ENCODE peak calls at places on chromosomes 6 and 20, in ten cellular contexts. One of them, this sample, is unnamed.

GRCh38 chr6:36752886-36753506 is 55.4 kb downstream of the RAB44 start:
- DNase-seq in brain microvascular endothelial cell: no peak
- DNase-seq in cardiac fibroblast: no peak
- DNase-seq in spleen: peak; percentile 83
- DNase-seq in lower leg skin: no peak
- DNase-seq in sigmoid colon: no peak
- DNase-seq in astrocyte of the spinal cord: no peak
- DNase-seq in GM06990: peak; percentile 65
- DNase-seq in fibroblast of the aortic adventitia: no peak
- DNase-seq in body of pancreas: no peak
- DNase-seq in this sample: no peak

GRCh38 chr20:49344975-49345374 is 67.1 kb upstream of the ZNFX1 start:
- DNase-seq in body of pancreas: peak; percentile 26
- DNase-seq in lower leg skin: peak; percentile 71
- DNase-seq in astrocyte of the spinal cord: peak; percentile 88
- DNase-seq in spleen: no peak
- DNase-seq in GM06990: no peak
- DNase-seq in brain microvascular endothelial cell: peak; percentile 93
- DNase-seq in sigmoid colon: peak; percentile 90
- DNase-seq in cardiac fibroblast: peak; percentile 93
- DNase-seq in fibroblast of the aortic adventitia: peak; percentile 96
- DNase-seq in this sample: peak; percentile 29

GRCh38 chr20:38083338-38084048 is 49.9 kb downstream of the RPRD1B start:
- DNase-seq in fibroblast of the aortic adventitia: no peak
- DNase-seq in spleen: no peak
- DNase-seq in brain microvascular endothelial cell: peak; percentile 67
- DNase-seq in astrocyte of the spinal cord: peak; percentile 25
- DNase-seq in body of pancreas: no peak
- DNase-seq in sigmoid colon: no peak
- DNase-seq in lower leg skin: no peak
- DNase-seq in cardiac fibroblast: no peak
- DNase-seq in GM06990: no peak
- DNase-seq in this sample: no peak

GRCh38 chr6:107620736-107621135 is 130.8 kb downstream of the SOBP start:
- DNase-seq in fibroblast of the aortic adventitia: peak; percentile 37
- DNase-seq in lower leg skin: no peak
- DNase-seq in sigmoid colon: no peak
- DNase-seq in body of pancreas: no peak
- DNase-seq in brain microvascular endothelial cell: no peak
- DNase-seq in spleen: no peak
- DNase-seq in GM06990: no peak
- DNase-seq in astrocyte of the spinal cord: no peak
- DNase-seq in cardiac fibroblast: peak; percentile 21
- DNase-seq in this sample: no peak

GRCh38 chr20:24690408-24690807 is 221.0 kb downstream of the SYNDIG1 start:
- DNase-seq in sigmoid colon: no peak
- DNase-seq in GM06990: no peak
- DNase-seq in cardiac fibroblast: no peak
- DNase-seq in lower leg skin: no peak
- DNase-seq in astrocyte of the spinal cord: no peak
- DNase-seq in spleen: no peak
- DNase-seq in body of pancreas: no peak
- DNase-seq in fibroblast of the aortic adventitia: no peak
- DNase-seq in brain microvascular endothelial cell: no peak
- DNase-seq in this sample: no peak

GRCh38 chr6:83613378-83613777 is 95.5 kb downstream of the SNAP91 start:
- DNase-seq in spleen: no peak
- DNase-seq in fibroblast of the aortic adventitia: no peak
- DNase-seq in body of pancreas: no peak
- DNase-seq in lower leg skin: no peak
- DNase-seq in cardiac fibroblast: no peak
- DNase-seq in GM06990: no peak
- DNase-seq in brain microvascular endothelial cell: no peak
- DNase-seq in sigmoid colon: no peak
- DNase-seq in astrocyte of the spinal cord: no peak
- DNase-seq in this sample: no peak

GRCh38 chr6:29521006-29521680 is 33.4 kb upstream of the MAS1L start:
- DNase-seq in lower leg skin: no peak
- DNase-seq in sigmoid colon: no peak
- DNase-seq in cardiac fibroblast: no peak
- DNase-seq in fibroblast of the aortic adventitia: no peak
- DNase-seq in body of pancreas: no peak
- DNase-seq in GM06990: no peak
- DNase-seq in astrocyte of the spinal cord: no peak
- DNase-seq in brain microvascular endothelial cell: no peak
- DNase-seq in spleen: no peak
- DNase-seq in this sample: peak; percentile 14

GRCh38 chr6:33091957-33092356 is 16.2 kb downstream of the HLA-DPB1 start:
- DNase-seq in spleen: no peak
- DNase-seq in GM06990: peak; percentile 59
- DNase-seq in brain microvascular endothelial cell: no peak
- DNase-seq in cardiac fibroblast: no peak
- DNase-seq in body of pancreas: peak; percentile 65
- DNase-seq in lower leg skin: no peak
- DNase-seq in fibroblast of the aortic adventitia: no peak
- DNase-seq in astrocyte of the spinal cord: no peak
- DNase-seq in sigmoid colon: no peak
- DNase-seq in this sample: no peak

GRCh38 chr6:12523726-12524125 is 192.8 kb upstream of the PHACTR1 start:
- DNase-seq in cardiac fibroblast: peak; percentile 66
- DNase-seq in fibroblast of the aortic adventitia: peak; percentile 59
- DNase-seq in brain microvascular endothelial cell: no peak
- DNase-seq in astrocyte of the spinal cord: no peak
- DNase-seq in spleen: no peak
- DNase-seq in body of pancreas: no peak
- DNase-seq in sigmoid colon: no peak
- DNase-seq in GM06990: no peak
- DNase-seq in lower leg skin: no peak
- DNase-seq in this sample: no peak

GRCh38 chr20:62123450-62124118 is 1.3 kb downstream of the LSM14B start:
- DNase-seq in lower leg skin: no peak
- DNase-seq in GM06990: no peak
- DNase-seq in cardiac fibroblast: peak; percentile 39
- DNase-seq in astrocyte of the spinal cord: peak; percentile 53
- DNase-seq in body of pancreas: no peak
- DNase-seq in brain microvascular endothelial cell: peak; percentile 57
- DNase-seq in spleen: no peak
- DNase-seq in fibroblast of the aortic adventitia: peak; percentile 57
- DNase-seq in sigmoid colon: no peak
- DNase-seq in this sample: peak; percentile 39
- TF ChIP-seq CTCF in lower leg skin: no peak
- TF ChIP-seq CTCF in GM06990: peak; percentile 15
- TF ChIP-seq CTCF in cardiac fibroblast: peak; percentile 25
- TF ChIP-seq CTCF in astrocyte of the spinal cord: peak; percentile 39
- TF ChIP-seq CTCF in body of pancreas: no peak
- TF ChIP-seq CTCF in brain microvascular endothelial cell: peak; percentile 56
- TF ChIP-seq CTCF in spleen: no peak
- TF ChIP-seq CTCF in fibroblast of the aortic adventitia: peak; percentile 20
- TF ChIP-seq CTCF in sigmoid colon: no peak
- TF ChIP-seq CTCF in this sample: no peak

DNA sequence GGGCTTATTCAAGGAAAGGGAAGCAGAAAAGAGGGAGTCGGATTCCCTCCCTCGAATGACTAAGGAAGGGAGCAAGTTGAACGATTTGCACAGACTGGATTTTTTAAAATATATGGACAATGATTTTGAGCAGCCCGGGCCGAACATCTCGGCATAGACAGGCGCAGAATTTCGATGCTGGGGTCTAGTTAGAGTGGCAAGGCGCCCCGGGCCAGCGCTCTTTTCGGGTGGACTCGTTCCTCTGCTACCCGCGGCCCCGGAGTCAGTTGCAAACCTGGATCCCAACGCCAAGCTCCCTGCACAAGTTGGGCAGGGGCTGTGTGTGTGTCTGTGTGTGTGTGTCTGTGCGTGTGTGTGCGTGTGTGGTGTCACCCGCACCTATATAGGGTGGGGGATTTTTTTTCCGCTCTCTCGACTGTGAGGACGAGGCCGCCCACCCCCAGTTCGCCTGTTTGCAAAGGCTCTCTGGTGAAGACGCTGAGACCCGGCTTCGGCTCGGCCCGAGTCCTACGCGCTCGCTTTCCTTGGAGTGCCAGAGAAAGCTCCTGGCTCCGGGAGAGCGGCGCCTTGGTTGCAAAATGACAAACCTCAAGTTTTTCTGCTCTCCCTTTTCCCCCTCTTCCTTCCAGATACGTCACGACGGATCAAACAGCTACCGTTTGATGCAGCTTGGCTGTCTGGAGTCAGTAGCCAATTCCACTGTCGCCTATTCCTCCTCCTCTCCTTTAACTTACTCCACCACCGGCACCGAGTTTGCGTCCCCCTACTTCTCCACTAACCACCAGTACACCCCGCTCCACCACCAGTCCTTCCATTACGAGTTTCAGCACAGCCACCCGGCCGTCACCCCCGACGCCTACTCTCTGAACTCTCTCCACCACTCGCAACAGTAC is 1.4 kb downstream of the TFAP2D start:
- DNase-seq in sigmoid colon: no peak
- DNase-seq in spleen: no peak
- DNase-seq in fibroblast of the aortic adventitia: no peak
- DNase-seq in astrocyte of the spinal cord: no peak
- DNase-seq in body of pancreas: no peak
- DNase-seq in GM06990: no peak
- DNase-seq in lower leg skin: no peak
- DNase-seq in cardiac fibroblast: no peak
- DNase-seq in brain microvascular endothelial cell: no peak
- DNase-seq in this sample: no peak
- H3K4me3 ChIP-seq in sigmoid colon: no peak overlapping the region
- H3K4me3 ChIP-seq in spleen: no peak overlapping the region
- H3K4me3 ChIP-seq in fibroblast of the aortic adventitia: no peak overlapping the region
- H3K4me3 ChIP-seq in astrocyte of the spinal cord: no peak overlapping the region
- H3K4me3 ChIP-seq in body of pancreas: no peak overlapping the region
- H3K4me3 ChIP-seq in GM06990: no peak overlapping the region
- H3K4me3 ChIP-seq in lower leg skin: no peak overlapping the region
- H3K4me3 ChIP-seq in cardiac fibroblast: no peak overlapping the region
- H3K4me3 ChIP-seq in brain microvascular endothelial cell: no peak overlapping the region
- H3K4me3 ChIP-seq in this sample: no peak overlapping the region

DNA sequence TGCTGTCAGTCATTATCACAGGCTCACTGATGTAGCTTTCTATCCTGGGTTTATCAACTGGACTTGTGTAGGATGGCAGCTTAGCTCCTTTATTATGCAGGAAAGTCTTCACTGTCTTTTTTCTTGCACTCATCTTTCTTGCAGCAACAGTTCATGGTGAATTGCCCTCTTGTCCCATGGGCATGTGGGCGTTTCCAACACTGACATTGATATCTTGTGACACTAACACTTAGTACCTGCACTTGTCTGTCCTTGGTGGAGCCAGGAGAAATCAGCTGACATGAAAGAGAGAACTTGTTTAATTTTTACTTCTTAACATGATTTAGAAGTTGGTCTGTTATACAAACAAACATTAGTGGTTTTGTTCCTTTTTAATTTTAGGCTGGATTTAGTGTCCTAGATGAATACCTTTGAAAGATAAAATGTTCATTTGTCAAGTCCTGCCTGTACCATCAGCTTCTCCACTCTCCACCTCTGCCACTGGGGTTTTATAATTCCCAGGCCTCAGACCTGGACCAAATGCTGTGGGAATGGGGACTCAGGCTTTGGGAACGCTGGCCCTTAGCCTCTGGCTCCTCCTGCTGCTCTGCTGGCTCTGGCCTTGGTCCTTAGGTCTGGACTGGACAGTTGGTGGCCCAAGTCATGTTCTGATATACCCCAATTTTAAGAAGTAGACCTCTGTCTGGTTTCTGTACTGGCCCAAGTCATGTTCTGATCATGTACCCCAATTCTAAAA is 161.0 kb upstream of the LAMP5 start:
- DNase-seq in fibroblast of the aortic adventitia: no peak
- DNase-seq in cardiac fibroblast: no peak
- DNase-seq in body of pancreas: no peak
- DNase-seq in GM06990: no peak
- DNase-seq in sigmoid colon: no peak
- DNase-seq in brain microvascular endothelial cell: no peak
- DNase-seq in astrocyte of the spinal cord: no peak
- DNase-seq in lower leg skin: no peak
- DNase-seq in spleen: no peak
- DNase-seq in this sample: no peak
- TF ChIP-seq CTCF in fibroblast of the aortic adventitia: no peak
- TF ChIP-seq CTCF in cardiac fibroblast: peak; percentile 3
- TF ChIP-seq CTCF in body of pancreas: no peak
- TF ChIP-seq CTCF in GM06990: no peak
- TF ChIP-seq CTCF in sigmoid colon: no peak
- TF ChIP-seq CTCF in brain microvascular endothelial cell: peak; percentile 35
- TF ChIP-seq CTCF in astrocyte of the spinal cord: peak; percentile 14
- TF ChIP-seq CTCF in lower leg skin: no peak
- TF ChIP-seq CTCF in spleen: no peak
- TF ChIP-seq CTCF in this sample: no peak

GRCh38 chr20:21505810-21506530 is 7.9 kb downstream of the NKX2-2 start:
- DNase-seq in sigmoid colon: no peak
- DNase-seq in cardiac fibroblast: peak; percentile 51
- DNase-seq in astrocyte of the spinal cord: no peak
- DNase-seq in fibroblast of the aortic adventitia: peak; percentile 47
- DNase-seq in brain microvascular endothelial cell: no peak
- DNase-seq in spleen: peak; percentile 90
- DNase-seq in GM06990: no peak
- DNase-seq in lower leg skin: no peak
- DNase-seq in body of pancreas: peak; percentile 57
- DNase-seq in this sample: no peak

GRCh38 chr20:21503345-21503744 is 10.5 kb downstream of the NKX2-2 start:
- DNase-seq in lower leg skin: no peak
- DNase-seq in spleen: no peak
- DNase-seq in brain microvascular endothelial cell: peak; percentile 51
- DNase-seq in cardiac fibroblast: no peak
- DNase-seq in body of pancreas: no peak
- DNase-seq in sigmoid colon: no peak
- DNase-seq in GM06990: no peak
- DNase-seq in fibroblast of the aortic adventitia: no peak
- DNase-seq in astrocyte of the spinal cord: peak; percentile 36
- DNase-seq in this sample: no peak

GRCh38 chr20:21504323-21504722 is 9.5 kb downstream of the NKX2-2 start:
- DNase-seq in brain microvascular endothelial cell: no peak
- DNase-seq in lower leg skin: no peak
- DNase-seq in body of pancreas: no peak
- DNase-seq in GM06990: no peak
- DNase-seq in fibroblast of the aortic adventitia: no peak
- DNase-seq in astrocyte of the spinal cord: no peak
- DNase-seq in cardiac fibroblast: no peak
- DNase-seq in spleen: no peak
- DNase-seq in sigmoid colon: no peak
- DNase-seq in this sample: no peak

GRCh38 chr20:21507275-21508229 is 6.3 kb downstream of the NKX2-2 start:
- DNase-seq in sigmoid colon: no peak
- DNase-seq in spleen: no peak
- DNase-seq in fibroblast of the aortic adventitia: no peak
- DNase-seq in body of pancreas: no peak
- DNase-seq in astrocyte of the spinal cord: no peak
- DNase-seq in brain microvascular endothelial cell: no peak
- DNase-seq in lower leg skin: no peak
- DNase-seq in cardiac fibroblast: no peak
- DNase-seq in GM06990: no peak
- DNase-seq in this sample: no peak

GRCh38 chr20:21505161-21505809 is 8.6 kb downstream of the NKX2-2 start:
- DNase-seq in brain microvascular endothelial cell: peak; percentile 29
- DNase-seq in fibroblast of the aortic adventitia: peak; percentile 46
- DNase-seq in lower leg skin: peak; percentile 40
- DNase-seq in GM06990: peak; percentile 77
- DNase-seq in sigmoid colon: no peak
- DNase-seq in body of pancreas: peak; percentile 78
- DNase-seq in cardiac fibroblast: peak; percentile 49
- DNase-seq in spleen: peak; percentile 91
- DNase-seq in astrocyte of the spinal cord: no peak
- DNase-seq in this sample: peak; percentile 72
- H3K4me3 ChIP-seq in brain microvascular endothelial cell: peak overlapping the region; percentile 41
- H3K4me3 ChIP-seq in fibroblast of the aortic adventitia: peak overlapping the region; percentile 57
- H3K4me3 ChIP-seq in lower leg skin: no peak overlapping the region
- H3K4me3 ChIP-seq in GM06990: peak overlapping the region; percentile 57
- H3K4me3 ChIP-seq in sigmoid colon: no peak overlapping the region
- H3K4me3 ChIP-seq in body of pancreas: no peak overlapping the region
- H3K4me3 ChIP-seq in cardiac fibroblast: no peak overlapping the region
- H3K4me3 ChIP-seq in spleen: peak overlapping the region; percentile 44
- H3K4me3 ChIP-seq in astrocyte of the spinal cord: peak overlapping the region; percentile 3
- H3K4me3 ChIP-seq in this sample: no peak overlapping the region